ENCODE peak calls at places on chromosomes 3 and 15, in six cellular contexts. One of them, this sample, is unnamed.

GRCh38 chr15:34773916-34774315 is 19.1 kb upstream of the GJD2 start:
- DNase-seq in LoVo: no peak
- DNase-seq in stimulated activated CD4-positive, alpha-beta T cell treated with anti-CD3 and anti-CD28 coated beads, Interleukin-15, amount 100 ng/mL, for 24 hours: no peak
- DNase-seq in pulmonary artery endothelial cell: no peak
- DNase-seq in AG09319: no peak
- DNase-seq in lower lobe of right lung: no peak
- DNase-seq in this sample: no peak

GRCh38 chr15:76235186-76235826 is 76.0 kb downstream of the ETFA start:
- DNase-seq in LoVo: peak
- DNase-seq in stimulated activated CD4-positive, alpha-beta T cell treated with anti-CD3 and anti-CD28 coated beads, Interleukin-15, amount 100 ng/mL, for 24 hours: no peak
- DNase-seq in pulmonary artery endothelial cell: no peak
- DNase-seq in AG09319: no peak
- DNase-seq in lower lobe of right lung: no peak
- DNase-seq in this sample: peak

GRCh38 chr3:188262488-188262887 is 108.5 kb downstream of the LPP start:
- DNase-seq in LoVo: no peak
- DNase-seq in stimulated activated CD4-positive, alpha-beta T cell treated with anti-CD3 and anti-CD28 coated beads, Interleukin-15, amount 100 ng/mL, for 24 hours: no peak
- DNase-seq in pulmonary artery endothelial cell: no peak
- DNase-seq in AG09319: no peak
- DNase-seq in lower lobe of right lung: no peak
- DNase-seq in this sample: no peak

GRCh38 chr3:143443851-143444331 is 324.3 kb downstream of the CHST2 start:
- DNase-seq in LoVo: peak
- DNase-seq in stimulated activated CD4-positive, alpha-beta T cell treated with anti-CD3 and anti-CD28 coated beads, Interleukin-15, amount 100 ng/mL, for 24 hours: peak
- DNase-seq in pulmonary artery endothelial cell: peak
- DNase-seq in AG09319: peak
- DNase-seq in lower lobe of right lung: peak
- DNase-seq in this sample: peak

GRCh38 chr3:158097141-158097540 is 9.1 kb downstream of the SHOX2 start:
- DNase-seq in LoVo: no peak
- DNase-seq in stimulated activated CD4-positive, alpha-beta T cell treated with anti-CD3 and anti-CD28 coated beads, Interleukin-15, amount 100 ng/mL, for 24 hours: no peak
- DNase-seq in pulmonary artery endothelial cell: no peak
- DNase-seq in AG09319: no peak
- DNase-seq in lower lobe of right lung: no peak
- DNase-seq in this sample: no peak

GRCh38 chr3:108486910-108487309 is 23.5 kb downstream of the MYH15 start:
- DNase-seq in LoVo: no peak
- DNase-seq in stimulated activated CD4-positive, alpha-beta T cell treated with anti-CD3 and anti-CD28 coated beads, Interleukin-15, amount 100 ng/mL, for 24 hours: no peak
- DNase-seq in pulmonary artery endothelial cell: no peak
- DNase-seq in AG09319: no peak
- DNase-seq in lower lobe of right lung: no peak
- DNase-seq in this sample: no peak

GRCh38 chr15:71013446-71013845 is 101.8 kb upstream of the THSD4 start:
- DNase-seq in LoVo: no peak
- DNase-seq in stimulated activated CD4-positive, alpha-beta T cell treated with anti-CD3 and anti-CD28 coated beads, Interleukin-15, amount 100 ng/mL, for 24 hours: no peak
- DNase-seq in pulmonary artery endothelial cell: no peak
- DNase-seq in AG09319: no peak
- DNase-seq in lower lobe of right lung: no peak
- DNase-seq in this sample: no peak

GRCh38 chr15:49506341-49506740 is 83.3 kb downstream of the FGF7 start:
- DNase-seq in LoVo: no peak
- DNase-seq in stimulated activated CD4-positive, alpha-beta T cell treated with anti-CD3 and anti-CD28 coated beads, Interleukin-15, amount 100 ng/mL, for 24 hours: no peak
- DNase-seq in pulmonary artery endothelial cell: no peak
- DNase-seq in AG09319: no peak
- DNase-seq in lower lobe of right lung: no peak
- DNase-seq in this sample: no peak

GRCh38 chr3:32414527-32415202 is 23.0 kb downstream of the CMTM7 start:
- DNase-seq in LoVo: no peak
- DNase-seq in stimulated activated CD4-positive, alpha-beta T cell treated with anti-CD3 and anti-CD28 coated beads, Interleukin-15, amount 100 ng/mL, for 24 hours: peak
- DNase-seq in pulmonary artery endothelial cell: peak
- DNase-seq in AG09319: no peak
- DNase-seq in lower lobe of right lung: no peak
- DNase-seq in this sample: no peak

GRCh38 chr15:40843885-40844542 is at the start of gene SPINT1:
- DNase-seq in LoVo: peak
- DNase-seq in stimulated activated CD4-positive, alpha-beta T cell treated with anti-CD3 and anti-CD28 coated beads, Interleukin-15, amount 100 ng/mL, for 24 hours: peak
- DNase-seq in pulmonary artery endothelial cell: no peak
- DNase-seq in AG09319: no peak
- DNase-seq in lower lobe of right lung: peak
- DNase-seq in this sample: no peak

GRCh38 chr3:142568393-142569017 is 10.0 kb downstream of the ATR start:
- DNase-seq in LoVo: no peak
- DNase-seq in stimulated activated CD4-positive, alpha-beta T cell treated with anti-CD3 and anti-CD28 coated beads, Interleukin-15, amount 100 ng/mL, for 24 hours: peak
- DNase-seq in pulmonary artery endothelial cell: no peak
- DNase-seq in AG09319: no peak
- DNase-seq in lower lobe of right lung: no peak
- DNase-seq in this sample: no peak

GRCh38 chr15:20357139-20358065 is 184.2 kb downstream of the GOLGA6L6 start:
- DNase-seq in LoVo: no peak
- DNase-seq in stimulated activated CD4-positive, alpha-beta T cell treated with anti-CD3 and anti-CD28 coated beads, Interleukin-15, amount 100 ng/mL, for 24 hours: no peak
- DNase-seq in pulmonary artery endothelial cell: no peak
- DNase-seq in AG09319: no peak
- DNase-seq in lower lobe of right lung: peak
- DNase-seq in this sample: no peak

GRCh38 chr3:52084216-52084945 is 28.0 kb upstream of the DUSP7 start:
- DNase-seq in LoVo: no peak
- DNase-seq in stimulated activated CD4-positive, alpha-beta T cell treated with anti-CD3 and anti-CD28 coated beads, Interleukin-15, amount 100 ng/mL, for 24 hours: no peak
- DNase-seq in pulmonary artery endothelial cell: no peak
- DNase-seq in AG09319: no peak
- DNase-seq in lower lobe of right lung: peak
- DNase-seq in this sample: no peak

GRCh38 chr3:12796171-12797123 is at the start of gene CAND2:
- DNase-seq in LoVo: no peak
- DNase-seq in stimulated activated CD4-positive, alpha-beta T cell treated with anti-CD3 and anti-CD28 coated beads, Interleukin-15, amount 100 ng/mL, for 24 hours: peak
- DNase-seq in pulmonary artery endothelial cell: no peak
- DNase-seq in AG09319: no peak
- DNase-seq in lower lobe of right lung: peak
- DNase-seq in this sample: no peak

GRCh38 chr3:106824856-106825255 is 552.4 kb upstream of the CCDC54 start:
- DNase-seq in LoVo: peak
- DNase-seq in stimulated activated CD4-positive, alpha-beta T cell treated with anti-CD3 and anti-CD28 coated beads, Interleukin-15, amount 100 ng/mL, for 24 hours: no peak
- DNase-seq in pulmonary artery endothelial cell: no peak
- DNase-seq in AG09319: no peak
- DNase-seq in lower lobe of right lung: no peak
- DNase-seq in this sample: peak

GRCh38 chr3:31567036-31567435 is 34.3 kb downstream of the STT3B start:
- DNase-seq in LoVo: peak
- DNase-seq in stimulated activated CD4-positive, alpha-beta T cell treated with anti-CD3 and anti-CD28 coated beads, Interleukin-15, amount 100 ng/mL, for 24 hours: peak
- DNase-seq in pulmonary artery endothelial cell: no peak
- DNase-seq in AG09319: no peak
- DNase-seq in lower lobe of right lung: no peak
- DNase-seq in this sample: no peak

GRCh38 chr3:5758699-5759098 is 571.2 kb downstream of the EDEM1 start:
- DNase-seq in LoVo: no peak
- DNase-seq in stimulated activated CD4-positive, alpha-beta T cell treated with anti-CD3 and anti-CD28 coated beads, Interleukin-15, amount 100 ng/mL, for 24 hours: no peak
- DNase-seq in pulmonary artery endothelial cell: no peak
- DNase-seq in AG09319: no peak
- DNase-seq in lower lobe of right lung: no peak
- DNase-seq in this sample: no peak

GRCh38 chr3:106126016-106126525 is 257.3 kb upstream of the CBLB start:
- DNase-seq in LoVo: no peak
- DNase-seq in stimulated activated CD4-positive, alpha-beta T cell treated with anti-CD3 and anti-CD28 coated beads, Interleukin-15, amount 100 ng/mL, for 24 hours: no peak
- DNase-seq in pulmonary artery endothelial cell: no peak
- DNase-seq in AG09319: no peak
- DNase-seq in lower lobe of right lung: no peak
- DNase-seq in this sample: no peak

GRCh38 chr15:43878466-43878865 is 51.7 kb downstream of the WDR76 start:
- DNase-seq in LoVo: no peak
- DNase-seq in stimulated activated CD4-positive, alpha-beta T cell treated with anti-CD3 and anti-CD28 coated beads, Interleukin-15, amount 100 ng/mL, for 24 hours: no peak
- DNase-seq in pulmonary artery endothelial cell: no peak
- DNase-seq in AG09319: no peak
- DNase-seq in lower lobe of right lung: no peak
- DNase-seq in this sample: no peak

GRCh38 chr3:38054166-38054991 is 15.4 kb downstream of the DLEC1 start:
- DNase-seq in LoVo: no peak
- DNase-seq in stimulated activated CD4-positive, alpha-beta T cell treated with anti-CD3 and anti-CD28 coated beads, Interleukin-15, amount 100 ng/mL, for 24 hours: no peak
- DNase-seq in pulmonary artery endothelial cell: no peak
- DNase-seq in AG09319: no peak
- DNase-seq in lower lobe of right lung: peak
- DNase-seq in this sample: no peak

GRCh38 chr3:196419386-196419785 is 12.8 kb downstream of the UBXN7 start:
- DNase-seq in LoVo: no peak
- DNase-seq in stimulated activated CD4-positive, alpha-beta T cell treated with anti-CD3 and anti-CD28 coated beads, Interleukin-15, amount 100 ng/mL, for 24 hours: no peak
- DNase-seq in pulmonary artery endothelial cell: no peak
- DNase-seq in AG09319: no peak
- DNase-seq in lower lobe of right lung: no peak
- DNase-seq in this sample: no peak

GRCh38 chr15:68399096-68400065 is 32.6 kb downstream of the ITGA11 start:
- DNase-seq in LoVo: no peak
- DNase-seq in stimulated activated CD4-positive, alpha-beta T cell treated with anti-CD3 and anti-CD28 coated beads, Interleukin-15, amount 100 ng/mL, for 24 hours: no peak
- DNase-seq in pulmonary artery endothelial cell: no peak
- DNase-seq in AG09319: no peak
- DNase-seq in lower lobe of right lung: no peak
- DNase-seq in this sample: no peak

GRCh38 chr3:23959147-23959900 is 14.2 kb downstream of the NR1D2 start:
- DNase-seq in LoVo: peak
- DNase-seq in stimulated activated CD4-positive, alpha-beta T cell treated with anti-CD3 and anti-CD28 coated beads, Interleukin-15, amount 100 ng/mL, for 24 hours: peak
- DNase-seq in pulmonary artery endothelial cell: peak
- DNase-seq in AG09319: peak
- DNase-seq in lower lobe of right lung: no peak
- DNase-seq in this sample: peak

GRCh38 chr15:60520825-60521368 is 42.0 kb upstream of the ICE2 start:
- DNase-seq in LoVo: peak
- DNase-seq in stimulated activated CD4-positive, alpha-beta T cell treated with anti-CD3 and anti-CD28 coated beads, Interleukin-15, amount 100 ng/mL, for 24 hours: peak
- DNase-seq in pulmonary artery endothelial cell: peak
- DNase-seq in AG09319: no peak
- DNase-seq in lower lobe of right lung: peak
- DNase-seq in this sample: peak

GRCh38 chr15:72585659-72586058 is 68.8 kb upstream of the GOLGA6B start:
- DNase-seq in LoVo: no peak
- DNase-seq in stimulated activated CD4-positive, alpha-beta T cell treated with anti-CD3 and anti-CD28 coated beads, Interleukin-15, amount 100 ng/mL, for 24 hours: no peak
- DNase-seq in pulmonary artery endothelial cell: no peak
- DNase-seq in AG09319: no peak
- DNase-seq in lower lobe of right lung: no peak
- DNase-seq in this sample: no peak

GRCh38 chr15:44315164-44315563 is 26.6 kb downstream of the GOLM2 start:
- DNase-seq in LoVo: no peak
- DNase-seq in stimulated activated CD4-positive, alpha-beta T cell treated with anti-CD3 and anti-CD28 coated beads, Interleukin-15, amount 100 ng/mL, for 24 hours: no peak
- DNase-seq in pulmonary artery endothelial cell: no peak
- DNase-seq in AG09319: no peak
- DNase-seq in lower lobe of right lung: no peak
- DNase-seq in this sample: no peak

GRCh38 chr15:85793641-85794597 is 806 bp downstream of the KLHL25 start:
- DNase-seq in LoVo: peak
- DNase-seq in stimulated activated CD4-positive, alpha-beta T cell treated with anti-CD3 and anti-CD28 coated beads, Interleukin-15, amount 100 ng/mL, for 24 hours: peak
- DNase-seq in pulmonary artery endothelial cell: no peak
- DNase-seq in AG09319: no peak
- DNase-seq in lower lobe of right lung: peak
- DNase-seq in this sample: no peak

This sample was measured in kidney epithelial cell.